ENCODE peak calls at places on chromosomes 7 and 10, in six cellular contexts. O is HepG2, Q is A549, V is K562, X is GM12878, T is endothelial cell of umbilical vein. C is an unnamed sample.

GRCh38 chr7:121083138-121083789 is 94.8 kb downstream of the CPED1 start:
- DNase-seq in O (no peak), Q (no peak), V (peak), T (peak), X (no peak), C (no peak)

GRCh38 chr7:79529214-79529895 is 75.9 kb upstream of the MAGI2 start:
- DNase-seq in V (no peak), T (no peak), Q (no peak), O (no peak), X (no peak), C (no peak)

GRCh38 chr10:70890917-70891431 is 2.6 kb upstream of the PCBD1 start:
- DNase-seq in Q (no peak), T (no peak), O (peak), V (no peak), X (no peak), C (no peak)

GRCh38 chr10:66827353-66827752 is 98.5 kb upstream of the LRRTM3 start:
- DNase-seq in O (no peak), V (no peak), Q (no peak), T (no peak), X (no peak), C (no peak)

GRCh38 chr10:123565691-123566660 is 100.2 kb upstream of the GPR26 start:
- DNase-seq in V (no peak), O (no peak), X (no peak), T (no peak), Q (no peak), C (no peak)

GRCh38 chr10:78614267-78614666 is 454.5 kb upstream of the ZMIZ1 start:
- DNase-seq in O (no peak), V (no peak), Q (no peak), X (no peak), T (no peak), C (no peak)

GRCh38 chr7:44441079-44441478 is 49.4 kb downstream of the NUDCD3 start:
- DNase-seq in T (no peak), Q (no peak), X (no peak), O (no peak), V (no peak), C (no peak)

GRCh38 chr7:97078023-97078988 is 39.2 kb upstream of the SDHAF3 start:
- DNase-seq in T (no peak), V (no peak), Q (no peak), O (no peak), X (peak), C (peak)

GRCh38 chr10:93379366-93380042 is 102.6 kb downstream of the MYOF start:
- DNase-seq in X (no peak), O (no peak), T (peak), V (no peak), Q (no peak), C (peak)

GRCh38 chr7:132399367-132399766 is 176.9 kb downstream of the PLXNA4 start:
- DNase-seq in Q (no peak), X (no peak), O (no peak), T (no peak), V (no peak), C (no peak)

GRCh38 chr7:100584046-100584676 is 1.8 kb downstream of the LRCH4 start:
- DNase-seq in Q (no peak), X (no peak), V (peak), T (no peak), O (no peak), C (peak)

GRCh38 chr7:119623427-119623826 is 649.5 kb upstream of the KCND2 start:
- DNase-seq in O (no peak), V (no peak), T (no peak), Q (no peak), X (no peak), C (no peak)

GRCh38 chr7:119620769-119621168 is 652.2 kb upstream of the KCND2 start:
- DNase-seq in T (no peak), V (no peak), Q (no peak), X (no peak), O (no peak), C (no peak)
- TF ChIP-seq POLR2A in T (no peak), V (no peak), Q (no peak), X (no peak), O (no peak), C (no peak)

GRCh38 chr7:6655636-6656385 is 18.7 kb downstream of the ZNF316 start:
- DNase-seq in X (no peak), T (no peak), Q (no peak), V (peak), O (no peak), C (no peak)
- TF ChIP-seq MAX in X (no peak), T (no peak), Q (no peak), V (no peak), O (no peak), C (no peak)

DNA sequence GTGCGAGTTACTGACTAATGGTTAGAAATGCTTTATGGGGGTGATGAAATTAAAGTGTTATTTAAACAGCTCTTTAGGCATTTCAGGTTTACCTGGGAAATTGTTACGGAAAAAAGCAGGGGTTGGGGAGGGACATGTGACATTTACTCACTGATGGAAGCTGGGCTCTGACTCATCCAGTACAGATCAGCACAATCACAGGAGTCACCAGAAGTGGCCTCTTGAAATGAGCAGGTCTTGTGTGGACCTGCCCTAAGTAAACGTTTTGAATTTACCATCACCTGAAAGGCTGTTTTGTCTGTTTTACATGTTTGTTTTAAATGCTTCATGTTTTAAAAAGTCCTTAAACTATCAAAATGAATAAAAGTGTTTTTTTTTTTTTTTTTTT is 2.3 kb downstream of the GLRX3 start:
- DNase-seq in X (no peak), V (peak), T (peak), Q (peak), O (peak), C (peak)
- TF ChIP-seq MYC in X (no peak), V (no peak), T (no peak), Q (no peak), O (no peak), C (no peak)

DNA sequence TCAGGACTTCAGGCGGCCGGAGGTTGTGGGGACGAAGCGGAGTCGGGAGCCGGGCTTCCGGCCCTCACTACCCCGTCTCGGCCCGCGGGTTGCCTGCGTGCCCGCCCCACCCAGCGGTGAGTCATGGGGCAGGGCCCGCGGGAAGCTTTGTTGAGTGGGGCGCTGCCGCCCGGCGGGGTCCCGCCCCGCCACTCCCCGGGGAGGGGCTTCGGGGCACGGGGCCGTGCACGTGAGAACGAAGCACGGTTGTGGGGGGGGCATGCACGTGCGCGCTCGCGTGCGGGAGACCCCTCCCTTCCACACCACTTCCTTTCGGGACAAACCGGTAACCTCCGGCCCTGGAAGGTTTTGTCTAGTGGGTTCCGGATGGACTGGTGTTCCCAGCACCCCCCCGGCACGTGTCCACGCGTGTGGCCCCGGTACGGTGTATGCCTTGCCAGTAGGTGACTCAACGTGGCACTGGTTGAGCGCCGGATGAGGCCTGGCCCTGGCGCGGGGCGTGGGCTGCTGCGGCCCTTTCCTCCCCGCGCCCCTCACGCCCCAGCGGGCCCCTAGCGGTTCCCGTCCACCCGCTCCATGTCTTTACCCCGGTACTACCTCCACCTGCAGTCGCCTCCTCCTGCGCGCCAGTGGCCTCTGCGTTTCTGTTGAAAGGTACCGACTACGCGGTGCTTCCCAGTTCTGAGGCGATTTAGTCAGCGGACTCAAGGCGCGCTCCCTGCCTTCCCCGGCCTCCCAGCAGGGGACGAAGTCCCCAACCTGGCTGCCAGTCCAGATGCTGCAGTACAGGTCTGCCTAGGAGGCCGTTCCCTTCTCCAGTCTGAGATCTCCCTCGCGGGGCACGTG is 3.1 kb downstream of the ADIRF start:
- DNase-seq in T (peak), Q (peak), X (peak), V (no peak), O (no peak), C (peak)
- TF ChIP-seq POLR2A in T (no peak), Q (no peak), X (peak), V (no peak), O (no peak), C (no peak)

C was measured in NB4.